ENCODE peak calls at places on chromosomes 3 and 15, in nine cellular contexts. O is astrocyte of the spinal cord; S is AG04450; F is HFF-Myc; Z is brain microvascular endothelial cell; X is A549; N is CD8-positive, alpha-beta T cell; D is astrocyte; M is HL-60. J is an unnamed sample.

GRCh38 chr15:39053480-39053879 is 488.9 kb upstream of the RASGRP1 start:
- DNase-seq in O (no peak), S (no peak), F (no peak), Z (no peak), X (no peak), N (no peak), D (no peak), M (no peak), J (no peak)

GRCh38 chr15:67521770-67522568 is 1.0 kb downstream of the C15orf61 start:
- DNase-seq in O (peak), S (no peak), F (peak), Z (no peak), X (peak), N (no peak), D (peak), M (peak), J (peak)

GRCh38 chr3:47912006-47912504 is 104.2 kb downstream of the MAP4 start:
- DNase-seq in O (peak), S (no peak), F (no peak), Z (peak), X (no peak), N (no peak), D (no peak), M (no peak), J (no peak)

GRCh38 chr3:139538733-139539132 is 809 bp downstream of the RBP1 start:
- DNase-seq in O (peak), S (no peak), F (no peak), Z (peak), X (no peak), N (no peak), D (peak), M (no peak), J (peak)

GRCh38 chr3:186798239-186798638 is 8.0 kb downstream of the RFC4 start:
- DNase-seq in O (no peak), S (no peak), F (no peak), Z (no peak), X (no peak), N (no peak), D (no peak), M (no peak), J (no peak)

GRCh38 chr3:183824761-183825379 is 507 bp downstream of the MAP6D1 start:
- DNase-seq in O (no peak), S (no peak), F (no peak), Z (no peak), X (peak), N (no peak), D (no peak), M (no peak), J (no peak)

GRCh38 chr15:55694652-55695150 is 48.3 kb downstream of the PRTG start:
- DNase-seq in O (peak), S (peak), F (peak), Z (no peak), X (no peak), N (no peak), D (peak), M (no peak), J (no peak)

GRCh38 chr15:36609793-36610192 is 30.4 kb downstream of the CDIN1 start:
- DNase-seq in O (no peak), S (no peak), F (no peak), Z (no peak), X (no peak), N (no peak), D (no peak), M (no peak), J (no peak)

GRCh38 chr3:177346878-177347277 is 149.6 kb upstream of the TBL1XR1 start:
- DNase-seq in O (no peak), S (no peak), F (no peak), Z (no peak), X (no peak), N (no peak), D (no peak), M (no peak), J (no peak)

GRCh38 chr3:177345973-177346503 is 148.8 kb upstream of the TBL1XR1 start:
- DNase-seq in O (no peak), S (no peak), F (no peak), Z (no peak), X (no peak), N (no peak), D (no peak), M (no peak), J (no peak)

GRCh38 chr3:177343122-177343521 is 145.8 kb upstream of the TBL1XR1 start:
- DNase-seq in O (no peak), S (no peak), F (no peak), Z (no peak), X (no peak), N (no peak), D (no peak), M (no peak), J (no peak)

GRCh38 chr3:177347611-177348010 is 150.3 kb upstream of the TBL1XR1 start:
- DNase-seq in O (no peak), S (no peak), F (no peak), Z (no peak), X (no peak), N (no peak), D (no peak), M (no peak), J (no peak)

GRCh38 chr3:177345049-177345972 is 148.0 kb upstream of the TBL1XR1 start:
- DNase-seq in O (peak), S (peak), F (peak), Z (peak), X (peak), N (peak), D (peak), M (peak), J (peak)
- H3K4me3 ChIP-seq in O (no peak), S (no peak), F (no peak), Z (no peak), X (no peak), N (no peak), D (no peak), M (no peak), J (no peak)

GRCh38 chr3:136862953-136863352 is 945 bp downstream of the NCK1 start:
- DNase-seq in O (no peak), S (no peak), F (no peak), Z (no peak), X (no peak), N (no peak), D (no peak), M (no peak), J (no peak)

GRCh38 chr3:136861890-136862610 is at the start of gene NCK1:
- DNase-seq in O (peak), S (peak), F (peak), Z (peak), X (peak), N (peak), D (peak), M (peak), J (peak)

GRCh38 chr3:136858381-136858780 is 3.6 kb upstream of the NCK1 start:
- DNase-seq in O (no peak), S (no peak), F (no peak), Z (no peak), X (no peak), N (no peak), D (no peak), M (peak), J (no peak)

GRCh38 chr3:136860541-136860940 is 1.5 kb upstream of the NCK1 start:
- DNase-seq in O (peak), S (no peak), F (no peak), Z (no peak), X (no peak), N (no peak), D (peak), M (no peak), J (peak)

DNA sequence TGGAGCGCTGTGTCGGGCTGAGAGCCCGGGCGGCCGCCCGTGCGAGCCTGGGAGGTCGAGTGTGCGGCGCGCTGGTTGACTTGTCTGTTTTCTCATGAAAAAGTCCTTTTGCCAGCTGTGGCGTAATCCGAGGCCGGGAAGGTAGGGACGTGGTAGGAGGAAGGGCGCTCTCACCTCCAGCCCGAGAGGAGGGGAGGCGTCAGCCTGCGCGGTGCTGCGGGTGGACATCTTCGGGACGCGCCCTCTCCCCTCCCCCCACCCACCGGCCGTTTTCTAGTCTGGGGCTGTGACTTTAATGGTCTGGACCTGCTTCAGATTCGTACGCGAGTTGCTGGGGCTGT is 573 bp downstream of the NCK1 start:
- DNase-seq in O (peak), S (peak), F (no peak), Z (peak), X (peak), N (peak), D (peak), M (peak), J (peak)
- TF ChIP-seq CTCF in O (no peak), S (no peak), F (no peak), Z (no peak), X (no peak), N (no peak), D (no peak), M (no peak), J (no peak)

DNA sequence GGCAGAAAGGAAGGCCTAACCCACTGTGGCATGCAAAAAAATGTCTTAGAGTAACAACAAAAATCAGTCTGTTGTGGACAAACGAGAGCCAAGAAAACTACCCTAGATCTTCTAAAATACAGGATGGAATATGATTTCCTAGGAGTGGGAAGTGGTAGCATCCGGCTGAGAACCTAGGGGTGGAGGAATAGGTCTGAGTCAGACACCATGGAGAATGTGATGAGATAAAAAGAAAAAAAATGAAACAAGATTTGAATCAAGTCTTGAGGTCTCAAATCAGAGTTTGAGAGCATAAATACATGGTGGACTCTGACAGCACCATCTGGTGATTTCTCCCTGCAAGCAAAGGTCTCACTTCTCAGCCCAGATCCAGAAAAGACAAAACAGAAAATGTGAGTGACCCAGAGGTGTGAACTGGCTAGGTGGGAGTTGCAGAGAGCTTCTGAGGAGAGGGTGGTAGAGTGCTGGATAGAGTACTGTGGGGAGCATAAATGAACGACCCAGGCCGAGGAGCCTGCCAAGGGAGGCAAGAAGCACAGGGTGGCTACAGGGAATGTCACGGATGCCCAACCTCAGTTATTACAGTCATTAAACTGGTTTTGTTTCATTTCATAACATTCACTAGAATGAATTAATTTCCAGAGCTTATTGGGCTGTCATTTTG is 27.6 kb upstream of the VEPH1 start:
- DNase-seq in O (peak), S (no peak), F (no peak), Z (peak), X (no peak), N (no peak), D (peak), M (no peak), J (peak)
- H3K4me3 ChIP-seq in O (no peak), S (no peak), F (peak), Z (no peak), X (no peak), N (no peak), D (peak), M (no peak), J (no peak)

DNA sequence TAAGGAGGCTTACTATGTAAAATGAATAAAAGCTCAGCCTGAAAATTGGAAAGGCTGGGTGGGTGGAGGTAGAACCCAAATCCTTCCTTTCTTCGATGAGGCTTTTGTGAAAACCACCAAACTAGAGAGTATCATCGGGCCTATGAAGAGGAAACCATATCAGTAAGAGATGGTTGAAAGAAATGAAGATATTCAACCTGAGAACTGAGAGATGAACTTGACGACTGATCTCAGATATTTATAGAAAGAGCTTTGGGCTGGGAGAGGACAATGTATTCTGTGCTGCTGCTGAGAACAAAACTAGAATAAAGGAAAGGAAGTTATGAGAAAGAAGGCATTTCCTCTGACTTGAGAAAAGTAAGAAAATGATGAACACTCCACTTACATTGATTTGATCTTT is 236.6 kb downstream of the KCNH8 start:
- DNase-seq in O (no peak), S (no peak), F (no peak), Z (no peak), X (no peak), N (no peak), D (no peak), M (no peak), J (no peak)
- TF ChIP-seq CTCF in O (no peak), S (no peak), F (no peak), Z (no peak), X (no peak), N (no peak), D (no peak), M (no peak), J (no peak)

GRCh38 chr3:46539443-46540005 is 26.6 kb downstream of the LRRC2 start:
- DNase-seq in O (no peak), S (no peak), F (no peak), Z (no peak), X (no peak), N (no peak), D (no peak), M (no peak), J (no peak)
- H3K4me3 ChIP-seq in O (no peak), S (no peak), F (no peak), Z (no peak), X (no peak), N (peak), D (no peak), M (no peak), J (no peak)

GRCh38 chr3:114361391-114361790 is 67.6 kb downstream of the TIGIT start:
- DNase-seq in O (no peak), S (no peak), F (no peak), Z (no peak), X (no peak), N (no peak), D (no peak), M (no peak), J (no peak)

GRCh38 chr3:114363554-114364202 is 69.8 kb downstream of the TIGIT start:
- DNase-seq in O (peak), S (peak), F (no peak), Z (peak), X (no peak), N (no peak), D (peak), M (no peak), J (peak)

GRCh38 chr3:114365268-114365667 is 71.4 kb downstream of the TIGIT start:
- DNase-seq in O (no peak), S (no peak), F (no peak), Z (no peak), X (no peak), N (no peak), D (no peak), M (no peak), J (peak)

GRCh38 chr3:114364806-114365205 is 71.0 kb downstream of the TIGIT start:
- DNase-seq in O (no peak), S (no peak), F (no peak), Z (no peak), X (no peak), N (no peak), D (no peak), M (no peak), J (no peak)

DNA sequence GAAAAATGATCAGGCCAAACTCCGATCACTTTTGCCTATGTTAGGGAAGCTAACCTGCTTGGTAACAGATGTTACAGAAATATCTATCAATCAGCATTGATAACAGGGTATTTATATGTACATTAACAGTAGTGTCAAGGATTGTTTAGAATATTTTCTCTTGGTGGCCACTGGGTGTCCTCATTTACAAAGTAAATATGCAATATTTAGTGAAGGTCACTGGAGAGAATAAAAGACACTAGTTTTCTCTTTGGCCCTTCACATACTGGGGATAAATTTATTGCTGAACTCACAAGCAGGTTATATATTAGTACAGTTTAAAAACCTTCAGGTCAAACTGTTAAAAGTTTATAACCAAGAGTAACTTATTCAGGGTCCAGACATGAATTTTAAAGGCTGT is 69.0 kb downstream of the TIGIT start:
- DNase-seq in O (peak), S (no peak), F (no peak), Z (no peak), X (peak), N (no peak), D (peak), M (no peak), J (peak)
- TF ChIP-seq CTCF in O (peak), S (peak), F (no peak), Z (no peak), X (peak), N (peak), D (peak), M (no peak), J (peak)

J was measured in AG10803.